ENCODE peak calls at places on chromosome 11, in six cellular contexts. Z, I, R, G, A and D are unnamed samples.

GRCh38 chr11:57124912-57125311 is 56.8 kb upstream of the LRRC55 start:
- DNase-seq in Z (no peak), I (no peak), R (no peak), G (no peak), A (no peak), D (no peak)

GRCh38 chr11:68369161-68369560 is 56.8 kb downstream of the LRP5 start:
- DNase-seq in Z (no peak), I (no peak), R (no peak), G (no peak), A (no peak), D (no peak)

GRCh38 chr11:115930886-115931537 is 426.8 kb upstream of the CADM1 start:
- DNase-seq in Z (no peak), I (no peak), R (no peak), G (no peak), A (no peak), D (no peak)

GRCh38 chr11:6320411-6321207 is at the start of gene CAVIN3:
- DNase-seq in Z (peak), I (no peak), R (peak), G (peak), A (no peak), D (peak)

GRCh38 chr11:12318791-12319733 is 58.3 kb upstream of the PARVA start:
- DNase-seq in Z (no peak), I (no peak), R (peak), G (no peak), A (no peak), D (no peak)

GRCh38 chr11:119691020-119691666 is 37.9 kb downstream of the NECTIN1 start:
- DNase-seq in Z (no peak), I (no peak), R (no peak), G (no peak), A (no peak), D (no peak)

GRCh38 chr11:66082936-66083698 is 13.0 kb downstream of the PACS1 start:
- DNase-seq in Z (peak), I (no peak), R (peak), G (no peak), A (no peak), D (no peak)

GRCh38 chr11:102389253-102389652 is 42.2 kb downstream of the BIRC2 start:
- DNase-seq in Z (no peak), I (no peak), R (no peak), G (no peak), A (no peak), D (no peak)

GRCh38 chr11:135069884-135070283 is 657.8 kb upstream of the B3GAT1 start:
- DNase-seq in Z (no peak), I (no peak), R (no peak), G (no peak), A (no peak), D (no peak)

GRCh38 chr11:2151500-2152257 is 9.3 kb downstream of the INS start:
- DNase-seq in Z (peak), I (no peak), R (peak), G (peak), A (peak), D (peak)

GRCh38 chr11:37409124-37409523 is 811.1 kb upstream of the RAG2 start:
- DNase-seq in Z (no peak), I (no peak), R (no peak), G (no peak), A (no peak), D (no peak)

GRCh38 chr11:118872403-118872821 is 11.3 kb upstream of the CXCR5 start:
- DNase-seq in Z (no peak), I (no peak), R (no peak), G (no peak), A (no peak), D (no peak)

GRCh38 chr11:127226376-127226775 is 225.8 kb upstream of the KIRREL3 start:
- DNase-seq in Z (no peak), I (no peak), R (no peak), G (no peak), A (no peak), D (no peak)

GRCh38 chr11:79080506-79080905 is 360.3 kb downstream of the TENM4 start:
- DNase-seq in Z (no peak), I (no peak), R (no peak), G (no peak), A (no peak), D (no peak)

GRCh38 chr11:97937501-97937900 is 1083.2 kb upstream of the CNTN5 start:
- DNase-seq in Z (no peak), I (no peak), R (no peak), G (no peak), A (no peak), D (no peak)

GRCh38 chr11:128042290-128042751 is 545.0 kb downstream of the ETS1 start:
- DNase-seq in Z (no peak), I (no peak), R (peak), G (no peak), A (no peak), D (no peak)

GRCh38 chr11:16278986-16279385 is 77.4 kb downstream of the SOX6 start:
- DNase-seq in Z (no peak), I (no peak), R (no peak), G (no peak), A (no peak), D (no peak)

GRCh38 chr11:9783986-9784385 is 120.1 kb downstream of the SWAP70 start:
- DNase-seq in Z (no peak), I (no peak), R (no peak), G (no peak), A (no peak), D (no peak)

GRCh38 chr11:130846606-130847005 is 69.7 kb downstream of the SNX19 start:
- DNase-seq in Z (no peak), I (no peak), R (no peak), G (no peak), A (no peak), D (no peak)

GRCh38 chr11:122556605-122557004 is 98.9 kb upstream of the UBASH3B start:
- DNase-seq in Z (no peak), I (no peak), R (no peak), G (no peak), A (no peak), D (no peak)

GRCh38 chr11:46948378-46949131 is 12.0 kb downstream of the CSTPP1 start:
- DNase-seq in Z (no peak), I (no peak), R (peak), G (no peak), A (no peak), D (no peak)

GRCh38 chr11:13278620-13279486 is 1.3 kb downstream of the BMAL1 start:
- DNase-seq in Z (no peak), I (no peak), R (peak), G (no peak), A (no peak), D (no peak)

GRCh38 chr11:17991799-17992433 is 20.9 kb downstream of the SERGEF start:
- DNase-seq in Z (peak), I (no peak), R (peak), G (no peak), A (no peak), D (peak)

GRCh38 chr11:57490456-57491248 is 24.9 kb downstream of the SLC43A1 start:
- DNase-seq in Z (no peak), I (no peak), R (no peak), G (no peak), A (no peak), D (no peak)

GRCh38 chr11:14358729-14359439 is at the start of gene RRAS2:
- DNase-seq in Z (peak), I (no peak), R (peak), G (peak), A (no peak), D (peak)
- H3K4me3 ChIP-seq in Z (peak), I (peak), R (peak), G (peak), A (peak), D (peak)

GRCh38 chr11:34748036-34748435 is 127.1 kb downstream of the EHF start:
- DNase-seq in Z (no peak), I (no peak), R (no peak), G (no peak), A (no peak), D (no peak)

GRCh38 chr11:34747261-34747660 is 126.4 kb downstream of the EHF start:
- DNase-seq in Z (no peak), I (no peak), R (no peak), G (no peak), A (no peak), D (no peak)

GRCh38 chr11:34749666-34750659 is 129.1 kb downstream of the EHF start:
- DNase-seq in Z (no peak), I (no peak), R (no peak), G (peak), A (no peak), D (peak)

GRCh38 chr11:34744511-34744910 is 123.6 kb downstream of the EHF start:
- DNase-seq in Z (no peak), I (no peak), R (no peak), G (no peak), A (no peak), D (no peak)

GRCh38 chr11:34745209-34745608 is 124.3 kb downstream of the EHF start:
- DNase-seq in Z (no peak), I (no peak), R (no peak), G (no peak), A (no peak), D (peak)
- TF ChIP-seq POLR2AphosphoS5 in Z (no peak), I (no peak), R (no peak), G (no peak), A (no peak), D (no peak)

GRCh38 chr11:31815743-31816466 is 4.8 kb upstream of the PAX6 start:
- DNase-seq in Z (peak), I (no peak), R (peak), G (no peak), A (no peak), D (no peak)
- H3K4me3 ChIP-seq in Z (peak), I (peak), R (no peak), G (peak), A (peak), D (peak)

GRCh38 chr11:85951428-85952107 is 96.4 kb downstream of the CCDC83 start:
- DNase-seq in Z (no peak), I (no peak), R (no peak), G (no peak), A (no peak), D (no peak)

GRCh38 chr11:85950317-85951048 is 95.3 kb downstream of the CCDC83 start:
- DNase-seq in Z (no peak), I (no peak), R (no peak), G (no peak), A (no peak), D (no peak)

GRCh38 chr11:85949798-85950197 is 94.6 kb downstream of the CCDC83 start:
- DNase-seq in Z (no peak), I (no peak), R (no peak), G (no peak), A (no peak), D (no peak)

GRCh38 chr11:85948884-85949283 is 93.7 kb downstream of the CCDC83 start:
- DNase-seq in Z (no peak), I (no peak), R (no peak), G (no peak), A (no peak), D (no peak)

DNA sequence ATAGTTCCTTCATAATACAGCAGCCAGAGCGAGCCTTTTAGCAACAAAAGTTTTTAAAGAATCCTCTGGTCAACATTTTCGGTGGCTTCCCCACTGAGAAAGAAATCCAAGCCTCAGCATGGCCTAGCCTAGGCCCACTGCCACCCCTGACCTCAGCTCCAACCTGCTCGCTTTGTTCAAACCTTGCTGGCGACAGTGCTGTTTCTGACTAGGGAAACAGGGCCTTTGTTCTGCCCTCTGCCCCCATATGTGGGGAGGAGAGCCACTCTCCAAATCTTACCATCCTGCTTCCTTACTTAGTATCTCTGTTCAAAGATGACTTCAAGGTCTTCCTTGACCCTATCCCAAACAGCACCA is 95.8 kb downstream of the CCDC83 start:
- DNase-seq in Z (no peak), I (no peak), R (no peak), G (no peak), A (no peak), D (no peak)
- TF ChIP-seq POLR2AphosphoS5 in Z (no peak), I (no peak), R (peak), G (no peak), A (no peak), D (no peak)